ENCODE peak calls at places on chromosomes 13 and 19, in six cellular contexts. One of them, this sample, is unnamed.

GRCh38 chr13:25196971-25197370 is 24.9 kb upstream of the AMER2 start:
- DNase-seq in GM23338: no peak
- DNase-seq in effector memory CD4-positive, alpha-beta T cell: no peak
- DNase-seq in AG09309: no peak
- DNase-seq in MG63: no peak
- DNase-seq in CD4-positive, CD25-positive, alpha-beta regulatory T cell: no peak
- DNase-seq in this sample: no peak

GRCh38 chr19:39127812-39128510 is 2.4 kb downstream of the PAK4 start:
- DNase-seq in GM23338: no peak
- DNase-seq in effector memory CD4-positive, alpha-beta T cell: no peak
- DNase-seq in AG09309: no peak
- DNase-seq in MG63: no peak
- DNase-seq in CD4-positive, CD25-positive, alpha-beta regulatory T cell: no peak
- DNase-seq in this sample: no peak

GRCh38 chr19:29084266-29084665 is 128.7 kb downstream of the UQCRFS1 start:
- DNase-seq in GM23338: peak
- DNase-seq in effector memory CD4-positive, alpha-beta T cell: no peak
- DNase-seq in AG09309: peak
- DNase-seq in MG63: peak
- DNase-seq in CD4-positive, CD25-positive, alpha-beta regulatory T cell: no peak
- DNase-seq in this sample: no peak

GRCh38 chr13:93116809-93117208 is 109.8 kb upstream of the GPC6 start:
- DNase-seq in GM23338: peak
- DNase-seq in effector memory CD4-positive, alpha-beta T cell: no peak
- DNase-seq in AG09309: no peak
- DNase-seq in MG63: no peak
- DNase-seq in CD4-positive, CD25-positive, alpha-beta regulatory T cell: no peak
- DNase-seq in this sample: no peak

GRCh38 chr19:47402504-47402903 is 16.8 kb downstream of the MEIS3 start:
- DNase-seq in GM23338: no peak
- DNase-seq in effector memory CD4-positive, alpha-beta T cell: no peak
- DNase-seq in AG09309: no peak
- DNase-seq in MG63: no peak
- DNase-seq in CD4-positive, CD25-positive, alpha-beta regulatory T cell: no peak
- DNase-seq in this sample: no peak

GRCh38 chr13:110070511-110071120 is 236.3 kb downstream of the COL4A1 start:
- DNase-seq in GM23338: no peak
- DNase-seq in effector memory CD4-positive, alpha-beta T cell: no peak
- DNase-seq in AG09309: peak
- DNase-seq in MG63: no peak
- DNase-seq in CD4-positive, CD25-positive, alpha-beta regulatory T cell: no peak
- DNase-seq in this sample: peak

GRCh38 chr19:4730740-4731171 is 7.1 kb upstream of the DPP9 start:
- DNase-seq in GM23338: peak
- DNase-seq in effector memory CD4-positive, alpha-beta T cell: peak
- DNase-seq in AG09309: no peak
- DNase-seq in MG63: peak
- DNase-seq in CD4-positive, CD25-positive, alpha-beta regulatory T cell: peak
- DNase-seq in this sample: no peak

GRCh38 chr19:40231544-40232424 is 5.3 kb upstream of the CCNP start:
- DNase-seq in GM23338: peak
- DNase-seq in effector memory CD4-positive, alpha-beta T cell: no peak
- DNase-seq in AG09309: no peak
- DNase-seq in MG63: no peak
- DNase-seq in CD4-positive, CD25-positive, alpha-beta regulatory T cell: no peak
- DNase-seq in this sample: no peak

GRCh38 chr19:31969955-31970545 is 375.4 kb upstream of the ZNF507 start:
- DNase-seq in GM23338: no peak
- DNase-seq in effector memory CD4-positive, alpha-beta T cell: no peak
- DNase-seq in AG09309: no peak
- DNase-seq in MG63: no peak
- DNase-seq in CD4-positive, CD25-positive, alpha-beta regulatory T cell: no peak
- DNase-seq in this sample: no peak

GRCh38 chr13:43730642-43731041 is 56.1 kb downstream of the ENOX1 start:
- DNase-seq in GM23338: no peak
- DNase-seq in effector memory CD4-positive, alpha-beta T cell: no peak
- DNase-seq in AG09309: no peak
- DNase-seq in MG63: peak
- DNase-seq in CD4-positive, CD25-positive, alpha-beta regulatory T cell: no peak
- DNase-seq in this sample: peak

GRCh38 chr13:48547663-48548092 is 14.8 kb upstream of the RCBTB2 start:
- DNase-seq in GM23338: no peak
- DNase-seq in effector memory CD4-positive, alpha-beta T cell: no peak
- DNase-seq in AG09309: no peak
- DNase-seq in MG63: no peak
- DNase-seq in CD4-positive, CD25-positive, alpha-beta regulatory T cell: no peak
- DNase-seq in this sample: no peak

GRCh38 chr13:56187331-56187730 is 953.4 kb upstream of the PRR20A start:
- DNase-seq in GM23338: no peak
- DNase-seq in effector memory CD4-positive, alpha-beta T cell: no peak
- DNase-seq in AG09309: no peak
- DNase-seq in MG63: no peak
- DNase-seq in CD4-positive, CD25-positive, alpha-beta regulatory T cell: no peak
- DNase-seq in this sample: no peak

GRCh38 chr13:51676739-51677138 is 92.5 kb downstream of the WDFY2 start:
- DNase-seq in GM23338: no peak
- DNase-seq in effector memory CD4-positive, alpha-beta T cell: no peak
- DNase-seq in AG09309: no peak
- DNase-seq in MG63: no peak
- DNase-seq in CD4-positive, CD25-positive, alpha-beta regulatory T cell: no peak
- DNase-seq in this sample: no peak

GRCh38 chr13:42880241-42880640 is 98.9 kb downstream of the FAM216B start:
- DNase-seq in GM23338: no peak
- DNase-seq in effector memory CD4-positive, alpha-beta T cell: no peak
- DNase-seq in AG09309: no peak
- DNase-seq in MG63: no peak
- DNase-seq in CD4-positive, CD25-positive, alpha-beta regulatory T cell: no peak
- DNase-seq in this sample: no peak

GRCh38 chr13:106530209-106530906 is 5.1 kb downstream of the EFNB2 start:
- DNase-seq in GM23338: peak
- DNase-seq in effector memory CD4-positive, alpha-beta T cell: no peak
- DNase-seq in AG09309: no peak
- DNase-seq in MG63: no peak
- DNase-seq in CD4-positive, CD25-positive, alpha-beta regulatory T cell: no peak
- DNase-seq in this sample: no peak
- H3K4me3 ChIP-seq in GM23338: peak
- H3K4me3 ChIP-seq in effector memory CD4-positive, alpha-beta T cell: no peak
- H3K4me3 ChIP-seq in AG09309: no peak
- H3K4me3 ChIP-seq in MG63: no peak
- H3K4me3 ChIP-seq in CD4-positive, CD25-positive, alpha-beta regulatory T cell: no peak
- H3K4me3 ChIP-seq in this sample: peak

DNA sequence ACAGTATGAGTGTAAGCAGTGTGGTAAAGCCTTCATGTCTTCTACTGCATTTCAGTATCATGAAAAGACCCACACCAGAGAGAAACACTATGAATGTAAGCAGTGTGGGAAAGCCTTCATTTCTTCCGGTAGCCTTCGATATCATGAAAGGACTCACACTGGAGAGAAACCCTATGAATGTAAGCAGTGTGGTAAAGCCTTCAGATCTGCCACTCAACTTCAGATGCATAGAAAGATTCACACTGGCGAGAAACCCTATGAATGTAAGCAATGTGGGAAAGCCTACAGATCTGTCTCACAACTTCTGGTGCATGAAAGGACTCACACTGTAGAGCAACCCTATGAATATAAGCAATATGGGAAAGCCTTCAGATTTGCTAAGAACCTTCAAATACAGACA is 12.8 kb downstream of the ZNF844 start:
- DNase-seq in GM23338: no peak
- DNase-seq in effector memory CD4-positive, alpha-beta T cell: no peak
- DNase-seq in AG09309: no peak
- DNase-seq in MG63: no peak
- DNase-seq in CD4-positive, CD25-positive, alpha-beta regulatory T cell: no peak
- DNase-seq in this sample: no peak
- H3K4me3 ChIP-seq in GM23338: peak
- H3K4me3 ChIP-seq in effector memory CD4-positive, alpha-beta T cell: no peak
- H3K4me3 ChIP-seq in AG09309: no peak
- H3K4me3 ChIP-seq in MG63: no peak
- H3K4me3 ChIP-seq in CD4-positive, CD25-positive, alpha-beta regulatory T cell: no peak
- H3K4me3 ChIP-seq in this sample: no peak

GRCh38 chr13:112487127-112487517 is 100.8 kb downstream of the TUBGCP3 start:
- DNase-seq in GM23338: no peak
- DNase-seq in effector memory CD4-positive, alpha-beta T cell: no peak
- DNase-seq in AG09309: no peak
- DNase-seq in MG63: no peak
- DNase-seq in CD4-positive, CD25-positive, alpha-beta regulatory T cell: no peak
- DNase-seq in this sample: no peak
- H3K4me3 ChIP-seq in GM23338: no peak
- H3K4me3 ChIP-seq in effector memory CD4-positive, alpha-beta T cell: no peak
- H3K4me3 ChIP-seq in AG09309: no peak
- H3K4me3 ChIP-seq in MG63: no peak
- H3K4me3 ChIP-seq in CD4-positive, CD25-positive, alpha-beta regulatory T cell: no peak
- H3K4me3 ChIP-seq in this sample: no peak

GRCh38 chr19:37317403-37318209 is 53.3 kb upstream of the ZNF527 start:
- DNase-seq in GM23338: peak
- DNase-seq in effector memory CD4-positive, alpha-beta T cell: peak
- DNase-seq in AG09309: peak
- DNase-seq in MG63: peak
- DNase-seq in CD4-positive, CD25-positive, alpha-beta regulatory T cell: peak
- DNase-seq in this sample: peak
- H3K4me3 ChIP-seq in GM23338: peak
- H3K4me3 ChIP-seq in effector memory CD4-positive, alpha-beta T cell: peak
- H3K4me3 ChIP-seq in AG09309: peak
- H3K4me3 ChIP-seq in MG63: peak
- H3K4me3 ChIP-seq in CD4-positive, CD25-positive, alpha-beta regulatory T cell: peak
- H3K4me3 ChIP-seq in this sample: peak

This sample was measured in skeletal muscle cell.